ENCODE peak calls at places on chromosomes 4 and X, in four cellular contexts. One of them, this sample, is unnamed.

GRCh38 chrX:52574416-52575275 is 57.8 kb upstream of the XAGE1B start:
- DNase-seq in endothelial cell: peak; percentile 27
- DNase-seq in ACHN: peak; percentile 43
- DNase-seq in activated naive CD8-positive, alpha-beta T cell treated with anti-CD3 and anti-CD28 coated beads, Interleukin-2, amount 50 U/mL, for 24 hours: peak; percentile 3
- DNase-seq in this sample: peak; percentile 38

GRCh38 chr4:16582526-16582925 is 315.9 kb downstream of the LDB2 start:
- DNase-seq in ACHN: peak; percentile 1
- DNase-seq in endothelial cell: peak; percentile 41
- DNase-seq in activated naive CD8-positive, alpha-beta T cell treated with anti-CD3 and anti-CD28 coated beads, Interleukin-2, amount 50 U/mL, for 24 hours: no peak
- DNase-seq in this sample: no peak

GRCh38 chrX:77564824-77565223 is 117.6 kb downstream of the FGF16 start:
- DNase-seq in activated naive CD8-positive, alpha-beta T cell treated with anti-CD3 and anti-CD28 coated beads, Interleukin-2, amount 50 U/mL, for 24 hours: no peak
- DNase-seq in endothelial cell: no peak
- DNase-seq in ACHN: no peak
- DNase-seq in this sample: no peak

GRCh38 chrX:9911479-9911878 is 55.7 kb upstream of the CLDN34 start:
- DNase-seq in ACHN: no peak
- DNase-seq in activated naive CD8-positive, alpha-beta T cell treated with anti-CD3 and anti-CD28 coated beads, Interleukin-2, amount 50 U/mL, for 24 hours: no peak
- DNase-seq in endothelial cell: no peak
- DNase-seq in this sample: no peak

GRCh38 chr4:30269850-30270249 is 450.3 kb upstream of the PCDH7 start:
- DNase-seq in ACHN: no peak
- DNase-seq in endothelial cell: no peak
- DNase-seq in activated naive CD8-positive, alpha-beta T cell treated with anti-CD3 and anti-CD28 coated beads, Interleukin-2, amount 50 U/mL, for 24 hours: no peak
- DNase-seq in this sample: no peak

GRCh38 chrX:98956014-98956413 is 1454.1 kb downstream of the PCDH19 start:
- DNase-seq in ACHN: no peak
- DNase-seq in activated naive CD8-positive, alpha-beta T cell treated with anti-CD3 and anti-CD28 coated beads, Interleukin-2, amount 50 U/mL, for 24 hours: no peak
- DNase-seq in endothelial cell: no peak
- DNase-seq in this sample: no peak

GRCh38 chr4:16139066-16139945 is 55.5 kb upstream of the PROM1 start:
- DNase-seq in activated naive CD8-positive, alpha-beta T cell treated with anti-CD3 and anti-CD28 coated beads, Interleukin-2, amount 50 U/mL, for 24 hours: no peak
- DNase-seq in ACHN: no peak
- DNase-seq in endothelial cell: no peak
- DNase-seq in this sample: no peak

GRCh38 chr4:97374526-97374925 is 768.8 kb downstream of the STPG2 start:
- DNase-seq in activated naive CD8-positive, alpha-beta T cell treated with anti-CD3 and anti-CD28 coated beads, Interleukin-2, amount 50 U/mL, for 24 hours: no peak
- DNase-seq in endothelial cell: no peak
- DNase-seq in ACHN: no peak
- DNase-seq in this sample: no peak

GRCh38 chrX:9341305-9342201 is 123.3 kb upstream of the TBL1X start:
- DNase-seq in endothelial cell: no peak
- DNase-seq in ACHN: peak; percentile 44
- DNase-seq in activated naive CD8-positive, alpha-beta T cell treated with anti-CD3 and anti-CD28 coated beads, Interleukin-2, amount 50 U/mL, for 24 hours: peak; percentile 65
- DNase-seq in this sample: peak; percentile 74

GRCh38 chr4:21858971-21859370 is 89.6 kb downstream of the KCNIP4 start:
- DNase-seq in ACHN: no peak
- DNase-seq in activated naive CD8-positive, alpha-beta T cell treated with anti-CD3 and anti-CD28 coated beads, Interleukin-2, amount 50 U/mL, for 24 hours: no peak
- DNase-seq in endothelial cell: no peak
- DNase-seq in this sample: no peak

GRCh38 chr4:73109493-73109892 is 40.0 kb upstream of the COX18 start:
- DNase-seq in activated naive CD8-positive, alpha-beta T cell treated with anti-CD3 and anti-CD28 coated beads, Interleukin-2, amount 50 U/mL, for 24 hours: no peak
- DNase-seq in ACHN: no peak
- DNase-seq in endothelial cell: no peak
- DNase-seq in this sample: no peak

GRCh38 chr4:13654158-13654797 is 26.8 kb upstream of the BOD1L1 start:
- DNase-seq in ACHN: no peak
- DNase-seq in endothelial cell: peak; percentile 89
- DNase-seq in activated naive CD8-positive, alpha-beta T cell treated with anti-CD3 and anti-CD28 coated beads, Interleukin-2, amount 50 U/mL, for 24 hours: peak; percentile 83
- DNase-seq in this sample: peak; percentile 86

GRCh38 chr4:7640136-7640535 is 205.4 kb upstream of the PSAPL1 start:
- DNase-seq in activated naive CD8-positive, alpha-beta T cell treated with anti-CD3 and anti-CD28 coated beads, Interleukin-2, amount 50 U/mL, for 24 hours: no peak
- DNase-seq in endothelial cell: no peak
- DNase-seq in ACHN: no peak
- DNase-seq in this sample: no peak

GRCh38 chr4:147453561-147454141 is 27.2 kb upstream of the EDNRA start:
- DNase-seq in endothelial cell: no peak
- DNase-seq in activated naive CD8-positive, alpha-beta T cell treated with anti-CD3 and anti-CD28 coated beads, Interleukin-2, amount 50 U/mL, for 24 hours: no peak
- DNase-seq in ACHN: no peak
- DNase-seq in this sample: no peak

GRCh38 chr4:109978704-109979103 is 66.0 kb downstream of the EGF start:
- DNase-seq in ACHN: no peak
- DNase-seq in endothelial cell: no peak
- DNase-seq in activated naive CD8-positive, alpha-beta T cell treated with anti-CD3 and anti-CD28 coated beads, Interleukin-2, amount 50 U/mL, for 24 hours: no peak
- DNase-seq in this sample: no peak

GRCh38 chr4:74543247-74543670 is 98.3 kb downstream of the AREG start:
- DNase-seq in activated naive CD8-positive, alpha-beta T cell treated with anti-CD3 and anti-CD28 coated beads, Interleukin-2, amount 50 U/mL, for 24 hours: no peak
- DNase-seq in endothelial cell: no peak
- DNase-seq in ACHN: no peak
- DNase-seq in this sample: no peak

GRCh38 chr4:6772223-6772928 is 10.2 kb upstream of the KIAA0232 start:
- DNase-seq in endothelial cell: no peak
- DNase-seq in activated naive CD8-positive, alpha-beta T cell treated with anti-CD3 and anti-CD28 coated beads, Interleukin-2, amount 50 U/mL, for 24 hours: no peak
- DNase-seq in ACHN: no peak
- DNase-seq in this sample: no peak

This sample was measured in activated CD8-positive, alpha-beta T cell treated with anti-CD3 and anti-CD28 coated beads, Interleukin-2, amount 10 ng/mL, durations not matched to agents 7 days and 5 days.